ENCODE peak calls at places on chromosome 14, in four cellular contexts. J is endodermal cell, B is H1, E is IMR-90. U is an unnamed sample.

GRCh38 chr14:39203659-39204606 is 28.9 kb downstream of the PNN start:
- DNase-seq in J (peak), B (no peak), E (no peak), U (peak)

GRCh38 chr14:38210168-38210567 is 2.5 kb downstream of the SSTR1 start:
- DNase-seq in J (peak), B (no peak), E (peak), U (no peak)

GRCh38 chr14:106848330-106849121 is 1322.1 kb downstream of the TMEM121 start:
- DNase-seq in J (no peak), B (no peak), E (no peak), U (no peak)

GRCh38 chr14:98952595-98953325 is 319.2 kb downstream of the BCL11B start:
- DNase-seq in J (peak), B (no peak), E (no peak), U (no peak)

GRCh38 chr14:43894534-43894933 is 612.5 kb downstream of the FSCB start:
- DNase-seq in J (peak), B (no peak), E (peak), U (no peak)

GRCh38 chr14:64416348-64416932 is 28.3 kb downstream of the MTHFD1 start:
- DNase-seq in J (no peak), B (no peak), E (no peak), U (no peak)

GRCh38 chr14:21054123-21054767 is 3.4 kb upstream of the RNASE8 start:
- DNase-seq in J (no peak), B (no peak), E (no peak), U (no peak)

GRCh38 chr14:95157987-95158712 is 821 bp upstream of the DICER1 start:
- DNase-seq in J (no peak), B (no peak), E (no peak), U (no peak)

GRCh38 chr14:90368946-90369721 is 27.7 kb upstream of the CALM1 start:
- DNase-seq in J (no peak), B (no peak), E (peak), U (no peak)

GRCh38 chr14:60768602-60769001 is 34.0 kb downstream of the MNAT1 start:
- DNase-seq in J (no peak), B (no peak), E (peak), U (no peak)

GRCh38 chr14:40204441-40205175 is 772.4 kb upstream of the FBXO33 start:
- DNase-seq in J (peak), B (no peak), E (no peak), U (no peak)

GRCh38 chr14:90023176-90023896 is 38.5 kb upstream of the KCNK13 start:
- DNase-seq in J (no peak), B (no peak), E (peak), U (no peak)

GRCh38 chr14:31834616-31835015 is 242.5 kb upstream of the ARHGAP5 start:
- DNase-seq in J (no peak), B (no peak), E (peak), U (no peak)

GRCh38 chr14:34461334-34462131 is 507 bp downstream of the SPTSSA start:
- DNase-seq in J (peak), B (no peak), E (peak), U (peak)

GRCh38 chr14:26290007-26290530 is 307.8 kb downstream of the NOVA1 start:
- DNase-seq in J (no peak), B (no peak), E (peak), U (no peak)

GRCh38 chr14:35292770-35293561 is 784 bp downstream of the PSMA6 start:
- DNase-seq in J (no peak), B (no peak), E (peak), U (no peak)

GRCh38 chr14:105211086-105211757 is 30.1 kb upstream of the NUDT14 start:
- DNase-seq in J (no peak), B (no peak), E (no peak), U (no peak)

GRCh38 chr14:68865542-68865941 is 72.7 kb upstream of the ZFP36L1 start:
- DNase-seq in J (no peak), B (no peak), E (no peak), U (no peak)

GRCh38 chr14:20606190-20606901 is 15.2 kb upstream of the RNASE12 start:
- DNase-seq in J (peak), B (peak), E (peak), U (no peak)

GRCh38 chr14:99481745-99482099 is 513 bp downstream of the CCNK start:
- DNase-seq in J (no peak), B (no peak), E (peak), U (no peak)

GRCh38 chr14:100140452-100141132 is 18.9 kb downstream of the DEGS2 start:
- DNase-seq in J (peak), B (peak), E (peak), U (peak)

DNA sequence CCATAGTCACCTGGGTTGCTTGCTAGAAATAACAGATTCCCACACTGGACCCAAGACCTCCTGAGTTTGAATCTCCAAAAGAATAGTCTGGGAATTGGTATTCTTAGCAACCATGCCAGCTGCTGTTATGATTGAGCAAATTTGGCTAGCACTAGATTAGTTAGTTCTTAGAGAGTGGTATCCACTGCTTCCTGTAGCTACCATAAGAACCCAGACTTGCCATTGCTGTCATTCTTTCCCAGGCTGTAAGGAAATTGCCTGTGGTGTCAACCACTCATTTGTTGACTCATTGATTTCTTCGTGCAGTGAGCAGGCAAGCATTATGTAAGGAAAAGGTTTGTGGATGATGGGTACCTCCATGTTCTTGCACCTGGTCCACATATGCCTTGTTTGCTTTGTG is 201.8 kb upstream of the RGS6 start:
- DNase-seq in J (no peak), B (no peak), E (no peak), U (no peak)
- H3K9ac ChIP-seq in J (no peak), B (no peak), E (no peak), U (no peak)

DNA sequence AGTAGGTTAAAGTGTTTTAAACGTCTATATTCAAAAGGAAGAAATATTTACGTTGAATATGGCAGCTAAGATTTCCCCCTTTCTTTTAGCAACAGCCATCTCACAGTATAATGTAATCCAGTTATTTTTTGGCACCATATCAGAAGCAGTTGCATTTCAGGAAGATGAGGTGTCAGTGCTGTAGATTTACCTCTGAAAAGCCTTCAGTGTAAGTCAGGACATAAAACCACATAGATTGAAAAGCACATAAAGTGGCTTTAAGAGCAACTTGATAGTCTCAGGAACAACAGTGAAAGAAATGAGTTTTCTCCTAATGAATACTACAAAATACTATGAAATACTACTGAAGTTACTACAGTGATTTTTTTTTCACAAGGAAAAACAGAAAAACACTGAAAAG is 6.9 kb downstream of the MLH3 start:
- DNase-seq in J (no peak), B (no peak), E (peak), U (no peak)
- H3K9ac ChIP-seq in J (no peak), B (no peak), E (no peak), U (no peak)

GRCh38 chr14:61839452-61839851 is 77.2 kb downstream of the SNAPC1 start:
- DNase-seq in J (no peak), B (no peak), E (peak), U (no peak)
- H3K9ac ChIP-seq in J (no peak), B (no peak), E (no peak), U (no peak)

DNA sequence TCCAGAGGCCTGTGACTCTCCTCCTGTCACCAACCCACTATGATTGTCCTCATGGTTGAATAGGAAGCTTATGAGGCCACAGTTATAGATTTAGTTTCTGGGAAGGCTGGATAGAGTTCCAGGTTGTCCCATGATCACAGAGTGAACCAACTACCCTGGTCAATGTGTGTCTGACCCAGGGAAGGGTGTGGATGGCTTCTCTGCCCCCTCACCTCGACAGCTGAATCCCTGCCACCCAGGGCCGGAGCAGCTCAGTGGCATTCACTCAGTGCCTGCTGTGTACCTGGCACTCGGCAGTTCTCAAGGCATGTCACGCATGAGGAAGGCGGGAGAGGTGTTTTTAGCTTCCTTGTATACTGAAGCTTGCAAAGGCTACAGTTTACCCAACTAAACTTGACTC is 43.2 kb downstream of the JDP2 start:
- DNase-seq in J (no peak), B (no peak), E (no peak), U (no peak)
- H3K9ac ChIP-seq in J (no peak), B (no peak), E (no peak), U (no peak)

GRCh38 chr14:86501611-86502010 is 971.7 kb downstream of the FLRT2 start:
- DNase-seq in J (no peak), B (no peak), E (no peak), U (no peak)
- H3K9ac ChIP-seq in J (no peak), B (no peak), E (no peak), U (no peak)

GRCh38 chr14:51131516-51131915 is 36.6 kb upstream of the TRIM9 start:
- DNase-seq in J (peak), B (no peak), E (no peak), U (no peak)

DNA sequence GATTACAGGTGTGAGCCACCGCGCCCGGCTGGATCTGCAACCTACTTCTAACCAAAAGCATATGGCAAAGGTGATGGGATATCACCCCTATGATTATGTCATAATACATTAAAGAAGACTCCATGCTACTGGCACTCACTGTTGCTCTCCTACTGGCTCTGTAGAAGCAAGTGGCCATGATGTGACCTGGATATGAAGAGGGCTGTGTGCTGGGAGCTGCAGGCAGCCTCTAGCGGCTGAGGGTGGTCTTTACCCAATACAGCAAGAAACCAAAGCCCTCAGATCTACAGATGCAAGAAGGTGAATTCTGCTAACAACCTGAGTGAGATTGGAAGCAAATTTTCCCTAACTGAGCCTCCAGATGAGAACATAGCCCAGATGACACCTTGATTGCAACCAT is 34.2 kb upstream of the TRIM9 start:
- DNase-seq in J (peak), B (no peak), E (no peak), U (no peak)
- H3K9ac ChIP-seq in J (no peak), B (no peak), E (no peak), U (no peak)

DNA sequence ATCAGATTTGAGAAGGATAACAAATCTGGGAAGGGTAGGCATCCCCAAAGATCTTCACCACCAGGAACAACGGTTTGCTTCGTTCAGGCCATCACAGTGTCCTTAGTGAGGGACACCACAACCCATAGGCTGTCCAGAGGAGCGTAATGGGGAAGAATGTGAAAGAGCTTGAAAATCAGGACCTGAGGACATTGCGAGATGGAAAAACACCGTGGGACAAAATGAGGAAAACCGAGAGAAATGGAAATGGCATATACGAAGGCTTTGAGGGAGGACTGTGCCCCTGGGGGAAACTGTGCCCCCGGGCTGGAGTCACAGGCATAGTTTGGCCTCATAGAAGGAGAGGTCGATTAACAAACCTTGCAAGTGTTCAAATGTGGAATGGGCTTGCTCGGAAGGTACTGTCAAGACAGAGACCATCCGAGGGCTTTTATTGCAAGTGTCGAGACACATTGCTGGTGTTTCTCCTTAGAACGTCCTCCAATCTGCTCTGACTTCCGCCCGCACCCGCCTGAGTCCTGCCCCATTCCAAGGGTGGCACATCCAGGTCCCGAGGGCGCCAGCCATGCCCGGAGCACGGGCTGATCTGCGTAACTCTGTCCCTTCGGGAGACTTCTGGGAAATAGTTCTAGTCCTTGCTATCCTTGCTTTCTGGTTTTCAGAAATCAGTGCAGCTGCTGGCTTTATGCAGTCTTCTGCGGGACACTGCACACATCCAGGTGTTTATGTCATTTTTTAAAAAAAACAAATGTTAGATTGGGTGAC is 885 bp upstream of the PALS1 start:
- DNase-seq in J (peak), B (peak), E (peak), U (no peak)
- H3K9ac ChIP-seq in J (peak), B (peak), E (peak), U (peak)

DNA sequence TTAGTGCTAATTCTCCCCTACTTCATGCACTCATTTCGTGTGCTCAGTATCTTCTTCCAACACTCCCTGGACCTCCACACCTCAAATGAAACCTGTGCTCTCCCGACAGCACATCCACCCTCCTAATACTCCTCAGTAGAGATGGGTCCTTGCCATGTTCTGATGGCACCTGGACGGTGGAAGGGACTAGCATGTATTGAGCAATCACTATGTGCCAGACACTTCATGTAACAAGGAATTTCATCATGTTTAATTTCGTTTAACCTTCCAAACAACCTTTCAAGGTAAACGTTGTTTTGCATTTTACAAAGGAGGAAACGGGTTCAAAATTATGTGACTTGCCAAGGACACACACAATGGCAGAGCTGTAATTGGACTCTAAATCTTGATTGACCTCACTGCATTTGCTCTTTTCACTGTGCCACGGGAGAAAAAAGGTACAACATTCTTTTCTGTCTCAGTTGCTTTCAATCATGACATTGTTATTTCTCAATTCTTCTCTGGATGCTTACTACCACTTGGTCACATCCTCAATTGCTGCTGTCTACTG is 12.2 kb upstream of the SLC7A8 start:
- DNase-seq in J (no peak), B (peak), E (no peak), U (no peak)
- H3K9ac ChIP-seq in J (no peak), B (no peak), E (no peak), U (no peak)

DNA sequence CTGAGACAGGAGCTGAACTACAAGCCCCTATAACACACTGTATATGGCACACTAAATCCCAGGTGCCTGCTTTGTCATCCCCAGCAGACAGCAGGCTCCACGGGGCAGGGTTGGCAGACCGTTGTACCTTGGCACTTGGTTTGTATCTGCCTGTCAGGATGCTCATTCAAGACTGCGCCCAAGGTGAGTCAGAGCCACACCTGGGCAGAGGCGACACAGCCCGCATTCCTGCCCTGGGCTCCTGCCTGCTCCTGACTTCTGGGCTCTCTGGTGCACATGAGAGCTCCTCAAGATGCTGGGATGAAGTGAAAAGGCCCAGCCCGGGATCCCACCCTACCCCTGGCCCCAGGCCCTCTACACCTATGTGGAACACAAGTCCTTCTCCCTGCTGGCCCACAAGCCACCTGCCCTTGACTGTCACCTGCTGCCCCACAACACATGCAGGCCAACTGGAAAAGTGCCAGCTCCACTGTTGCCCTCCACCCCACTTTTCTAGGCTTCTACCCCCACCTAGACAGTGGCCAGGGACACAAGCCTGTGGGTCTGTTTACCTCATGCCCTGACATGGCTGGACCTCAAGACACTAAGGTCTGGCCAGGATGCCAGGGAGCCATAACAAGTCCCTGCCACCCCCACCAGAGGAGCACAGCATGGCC is 30.8 kb upstream of the PNMA1 start:
- DNase-seq in J (no peak), B (no peak), E (no peak), U (no peak)
- H3K9ac ChIP-seq in J (no peak), B (no peak), E (no peak), U (no peak)

U was measured in NT2/D1.